ENCODE peak calls at places on chromosome 15, in four cellular contexts. G is IMR-90, D is H1, X is mesendoderm. N is an unnamed sample. For H3K36me3, the result is how much of the 10 kb centered on the place peaks cover.

GRCh38 chr15:73982251-73982962 is 9.7 kb downstream of the STOML1 start:
- DNase-seq in G (peak), D (no peak), X (no peak), N (no peak)

GRCh38 chr15:31487811-31488436 is 161.3 kb downstream of the KLF13 start:
- DNase-seq in X (no peak), D (no peak), G (peak), N (no peak)

GRCh38 chr15:89360294-89360971 is 25.8 kb upstream of the POLG start:
- DNase-seq in D (no peak), G (no peak), X (peak), N (no peak)

GRCh38 chr15:60673918-60674558 is 195.1 kb upstream of the ICE2 start:
- DNase-seq in D (no peak), G (peak), X (peak), N (no peak)

GRCh38 chr15:80455668-80456442 is 51.7 kb downstream of the ARNT2 start:
- DNase-seq in D (no peak), G (peak), X (peak), N (peak)

GRCh38 chr15:39641187-39641889 is 60.5 kb downstream of the THBS1 start:
- DNase-seq in D (no peak), G (peak), X (no peak), N (no peak)

GRCh38 chr15:96323250-96324162 is 7.0 kb upstream of the NR2F2 start:
- DNase-seq in D (no peak), G (no peak), X (no peak), N (peak)

GRCh38 chr15:78007965-78008886 is 69.3 kb downstream of the TBC1D2B start:
- DNase-seq in X (no peak), D (no peak), G (peak), N (no peak)

GRCh38 chr15:58505581-58505980 is 73.8 kb downstream of the LIPC start:
- DNase-seq in X (no peak), D (no peak), G (peak), N (no peak)

GRCh38 chr15:79009388-79009787 is 64.5 kb upstream of the CTSH start:
- DNase-seq in G (no peak), X (no peak), D (no peak), N (no peak)

GRCh38 chr15:60633426-60633968 is 154.6 kb upstream of the ICE2 start:
- DNase-seq in G (no peak), X (no peak), D (no peak), N (no peak)

GRCh38 chr15:61524091-61524490 is 295.0 kb upstream of the RORA start:
- DNase-seq in X (no peak), G (no peak), D (no peak), N (no peak)

GRCh38 chr15:86650084-86650483 is 570.4 kb downstream of the AGBL1 start:
- DNase-seq in X (no peak), D (no peak), G (no peak), N (no peak)

DNA sequence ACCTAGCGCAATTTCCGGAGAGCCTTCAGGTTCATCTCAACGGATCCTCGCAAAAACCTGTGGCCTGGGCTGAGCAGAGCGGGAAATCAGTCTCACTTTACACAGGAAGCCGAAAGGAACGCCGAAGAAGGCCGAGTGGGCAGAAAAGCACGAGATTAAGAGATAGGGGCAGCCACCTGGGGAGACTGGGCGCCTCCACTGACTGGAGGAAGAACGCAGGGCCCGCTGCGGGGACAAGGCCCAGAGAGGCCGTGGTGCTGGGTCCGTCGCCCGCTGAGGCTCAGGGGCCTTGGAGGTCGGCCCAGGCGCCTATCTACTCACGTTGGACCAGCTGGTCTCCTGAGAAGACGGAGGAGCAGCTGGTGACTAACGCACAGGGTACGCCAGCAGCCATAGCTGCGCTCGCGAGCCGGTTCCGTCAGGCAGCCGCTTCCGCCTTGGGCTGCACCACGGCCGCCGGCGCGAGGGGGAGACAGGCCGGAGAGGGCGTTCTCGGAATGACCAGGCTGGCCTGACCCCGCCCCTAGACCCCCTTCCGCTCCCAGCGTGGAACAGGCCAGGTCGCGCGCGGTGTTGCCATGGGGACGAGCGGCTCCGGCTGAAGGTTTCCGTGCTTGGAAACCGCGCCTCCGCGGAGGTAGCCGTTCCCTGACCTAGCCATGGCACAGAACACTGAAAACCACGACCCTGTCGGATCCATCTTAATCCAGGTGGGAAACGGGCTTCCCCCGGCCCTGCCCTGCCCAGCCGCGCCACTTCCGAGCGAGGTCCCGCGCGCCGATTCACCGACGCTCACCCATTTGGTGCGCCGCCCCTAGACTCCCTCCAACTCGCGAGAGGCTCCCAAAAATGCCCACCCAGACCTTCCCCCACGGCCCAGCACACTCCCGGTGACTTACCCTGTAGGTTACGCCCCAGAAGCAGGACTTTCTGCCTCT is at the start of the genes AAGAB and IQCH:
- DNase-seq in G (peak), D (peak), X (peak), N (peak)
- H2BK5ac ChIP-seq in G (peak), D (peak), X (no peak), N (no peak)

DNA sequence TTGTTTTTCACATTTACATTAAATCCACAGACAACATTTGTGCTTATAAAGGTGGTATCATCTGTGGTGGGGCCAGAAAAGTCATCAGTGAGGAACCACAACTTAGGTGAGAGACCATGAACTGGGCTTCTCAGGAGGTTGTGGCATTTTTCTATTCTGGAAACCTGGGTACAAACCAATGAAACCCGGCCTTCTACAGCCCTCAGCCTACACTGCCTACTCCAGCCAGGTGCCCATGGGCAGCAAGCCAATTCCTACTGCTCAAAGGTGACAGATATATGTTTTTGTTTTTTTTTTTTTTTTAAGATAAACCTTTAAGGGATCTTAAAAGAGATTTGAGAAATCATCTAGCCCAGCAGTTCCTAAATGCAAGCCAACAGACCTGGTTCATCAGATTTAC is 20.3 kb downstream of the SPG21 start:
- DNase-seq in D (no peak), G (no peak), X (no peak), N (no peak)
- H3K36me3 ChIP-seq in D (under half), G (half or more), X (under half), N (half or more)

DNA sequence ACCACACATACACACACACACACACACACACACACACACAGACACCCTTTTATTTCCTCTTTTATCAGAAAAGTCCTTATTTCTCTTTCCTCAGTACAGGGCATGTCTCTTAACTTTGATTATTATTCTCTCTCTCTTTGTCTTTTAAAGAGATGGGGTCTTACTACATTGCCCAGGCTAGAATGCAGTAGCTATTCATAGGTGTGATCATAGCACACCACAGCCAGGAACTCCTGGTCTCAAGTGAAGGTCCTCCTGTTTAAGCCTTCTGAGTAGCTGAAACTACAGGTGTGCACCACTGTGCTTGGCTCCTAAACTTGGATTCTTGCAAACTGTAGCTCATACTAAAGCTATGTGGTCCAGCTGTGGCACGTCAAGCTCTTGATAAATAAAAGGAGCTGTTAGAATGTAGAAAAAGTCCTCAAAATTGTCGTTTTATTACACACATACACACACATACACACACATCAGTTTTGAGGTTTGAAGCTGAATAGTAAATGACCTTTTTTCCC is 7.4 kb downstream of the GOLM2 start:
- DNase-seq in D (no peak), G (peak), X (no peak), N (no peak)
- H3K27ac ChIP-seq in D (no peak), G (no peak), X (no peak), N (no peak)

DNA sequence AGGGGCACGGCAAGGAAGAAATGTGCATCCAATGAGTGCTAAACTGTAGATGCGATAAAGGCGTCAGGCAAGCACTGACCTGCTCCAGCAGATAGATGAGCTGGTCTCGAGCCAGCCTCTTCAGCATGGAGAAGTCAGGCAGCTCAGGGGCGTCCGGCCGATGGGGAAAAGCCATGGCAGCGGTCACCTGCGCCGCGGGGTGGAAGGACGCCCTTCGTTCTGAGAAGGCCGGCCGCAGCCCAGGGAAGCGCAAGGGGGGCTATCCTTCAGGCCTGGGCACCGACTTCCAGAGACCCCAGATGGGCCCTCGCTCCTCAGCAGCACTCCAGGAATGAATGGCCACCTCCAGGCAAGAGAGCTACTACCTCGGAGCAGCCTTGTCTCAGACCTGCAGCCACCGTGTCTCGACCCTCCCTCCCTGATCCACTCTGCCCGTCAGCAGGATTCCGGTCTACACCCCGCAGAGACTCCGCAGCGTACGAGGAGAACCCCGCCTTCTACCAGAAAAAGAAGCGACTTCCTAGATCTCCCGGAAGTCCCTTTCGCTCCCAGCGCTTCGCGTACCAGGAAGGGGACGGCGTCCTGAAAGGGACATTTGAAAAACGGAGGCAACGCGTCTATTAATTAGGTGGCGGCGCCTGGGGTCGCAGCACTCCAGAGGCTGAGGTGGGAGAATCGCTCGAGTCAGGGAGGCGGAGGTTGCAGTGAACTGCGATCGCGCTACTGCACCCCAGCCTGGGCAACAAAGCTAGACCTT is at the start of gene VPS33B:
- DNase-seq in D (peak), G (peak), X (peak), N (peak)
- H2BK5ac ChIP-seq in D (peak), G (peak), X (peak), N (no peak)